ENCODE peak calls at places on chromosomes 4 and X, in seven cellular contexts. One of them, this sample, is unnamed.

GRCh38 chr4:188138227-188138626 is 1.0 kb upstream of the TRIML1 start:
- DNase-seq in H1: no peak
- DNase-seq in A549: no peak
- DNase-seq in ovary: no peak
- DNase-seq in HepG2: no peak
- DNase-seq in suprapubic skin: no peak
- DNase-seq in K562: no peak
- DNase-seq in this sample: no peak

GRCh38 chr4:188387134-188387791 is 248.0 kb downstream of the TRIML1 start:
- DNase-seq in K562: no peak
- DNase-seq in ovary: no peak
- DNase-seq in suprapubic skin: no peak
- DNase-seq in H1: no peak
- DNase-seq in A549: no peak
- DNase-seq in HepG2: no peak
- DNase-seq in this sample: no peak

GRCh38 chr4:139279723-139280620 is at the start of gene MGARP:
- DNase-seq in H1: peak
- DNase-seq in ovary: peak
- DNase-seq in A549: peak
- DNase-seq in K562: no peak
- DNase-seq in suprapubic skin: no peak
- DNase-seq in HepG2: no peak
- DNase-seq in this sample: no peak

GRCh38 chr4:7340553-7341433 is 93.9 kb downstream of the PSAPL1 start:
- DNase-seq in A549: no peak
- DNase-seq in H1: no peak
- DNase-seq in suprapubic skin: no peak
- DNase-seq in HepG2: no peak
- DNase-seq in ovary: no peak
- DNase-seq in K562: no peak
- DNase-seq in this sample: no peak

GRCh38 chrX:22134681-22135080 is 102.6 kb downstream of the PHEX start:
- DNase-seq in suprapubic skin: no peak
- DNase-seq in ovary: no peak
- DNase-seq in K562: no peak
- DNase-seq in H1: no peak
- DNase-seq in HepG2: peak
- DNase-seq in A549: peak
- DNase-seq in this sample: no peak

GRCh38 chr4:43113196-43113595 is 220.7 kb downstream of the GRXCR1 start:
- DNase-seq in K562: no peak
- DNase-seq in ovary: no peak
- DNase-seq in suprapubic skin: no peak
- DNase-seq in A549: no peak
- DNase-seq in HepG2: no peak
- DNase-seq in H1: no peak
- DNase-seq in this sample: no peak

GRCh38 chrX:123083924-123084323 is 100.2 kb upstream of the GRIA3 start:
- DNase-seq in A549: no peak
- DNase-seq in H1: no peak
- DNase-seq in K562: no peak
- DNase-seq in ovary: no peak
- DNase-seq in suprapubic skin: no peak
- DNase-seq in HepG2: no peak
- DNase-seq in this sample: no peak

GRCh38 chr4:48653217-48654014 is 126.7 kb downstream of the FRYL start:
- DNase-seq in HepG2: no peak
- DNase-seq in H1: no peak
- DNase-seq in suprapubic skin: no peak
- DNase-seq in K562: no peak
- DNase-seq in ovary: peak
- DNase-seq in A549: no peak
- DNase-seq in this sample: peak

GRCh38 chr4:20253799-20254409 is 2.2 kb downstream of the SLIT2 start:
- DNase-seq in HepG2: no peak
- DNase-seq in K562: no peak
- DNase-seq in A549: no peak
- DNase-seq in suprapubic skin: peak
- DNase-seq in H1: no peak
- DNase-seq in ovary: peak
- DNase-seq in this sample: no peak

GRCh38 chrX:134472041-134472440 is 12.1 kb downstream of the HPRT1 start:
- DNase-seq in suprapubic skin: no peak
- DNase-seq in A549: no peak
- DNase-seq in H1: no peak
- DNase-seq in K562: no peak
- DNase-seq in ovary: no peak
- DNase-seq in HepG2: no peak
- DNase-seq in this sample: no peak

GRCh38 chr4:4519296-4519898 is 22.5 kb downstream of the STX18 start:
- DNase-seq in suprapubic skin: no peak
- DNase-seq in K562: peak
- DNase-seq in ovary: no peak
- DNase-seq in A549: peak
- DNase-seq in HepG2: no peak
- DNase-seq in H1: no peak
- DNase-seq in this sample: no peak

GRCh38 chr4:54840992-54841768 is 183.4 kb downstream of the KIT start:
- DNase-seq in K562: no peak
- DNase-seq in suprapubic skin: no peak
- DNase-seq in A549: no peak
- DNase-seq in H1: no peak
- DNase-seq in HepG2: no peak
- DNase-seq in ovary: no peak
- DNase-seq in this sample: no peak

GRCh38 chr4:2793920-2794706 is 1.2 kb downstream of the SH3BP2 start:
- DNase-seq in HepG2: peak
- DNase-seq in H1: no peak
- DNase-seq in K562: no peak
- DNase-seq in suprapubic skin: peak
- DNase-seq in A549: no peak
- DNase-seq in ovary: peak
- DNase-seq in this sample: peak

GRCh38 chrX:29948653-29949052 is 266.7 kb upstream of the MAGEB2 start:
- DNase-seq in ovary: no peak
- DNase-seq in H1: no peak
- DNase-seq in suprapubic skin: no peak
- DNase-seq in A549: no peak
- DNase-seq in HepG2: no peak
- DNase-seq in K562: no peak
- DNase-seq in this sample: no peak

GRCh38 chrX:51361251-51361650 is 28.6 kb downstream of the NUDT10 start:
- DNase-seq in HepG2: no peak
- DNase-seq in A549: no peak
- DNase-seq in H1: no peak
- DNase-seq in suprapubic skin: no peak
- DNase-seq in K562: no peak
- DNase-seq in ovary: no peak
- DNase-seq in this sample: no peak

GRCh38 chr4:38453253-38453881 is 210.6 kb upstream of the KLF3 start:
- DNase-seq in H1: no peak
- DNase-seq in ovary: no peak
- DNase-seq in A549: no peak
- DNase-seq in suprapubic skin: no peak
- DNase-seq in HepG2: no peak
- DNase-seq in K562: no peak
- DNase-seq in this sample: no peak

GRCh38 chr4:47167391-47167790 is 136.0 kb downstream of the GABRB1 start:
- DNase-seq in K562: no peak
- DNase-seq in HepG2: no peak
- DNase-seq in H1: no peak
- DNase-seq in suprapubic skin: no peak
- DNase-seq in A549: no peak
- DNase-seq in ovary: no peak
- DNase-seq in this sample: no peak

GRCh38 chrX:140151316-140151715 is 186.0 kb upstream of the CXorf66 start:
- DNase-seq in K562: no peak
- DNase-seq in ovary: no peak
- DNase-seq in H1: no peak
- DNase-seq in suprapubic skin: no peak
- DNase-seq in HepG2: no peak
- DNase-seq in A549: no peak
- DNase-seq in this sample: no peak

GRCh38 chr4:28146191-28146590 is 1285.5 kb downstream of the STIM2 start:
- DNase-seq in ovary: no peak
- DNase-seq in HepG2: no peak
- DNase-seq in H1: no peak
- DNase-seq in suprapubic skin: no peak
- DNase-seq in K562: no peak
- DNase-seq in A549: no peak
- DNase-seq in this sample: no peak

GRCh38 chrX:154534526-154535322 is 11.9 kb downstream of the G6PD start:
- DNase-seq in ovary: peak
- DNase-seq in HepG2: peak
- DNase-seq in suprapubic skin: peak
- DNase-seq in H1: peak
- DNase-seq in K562: peak
- DNase-seq in A549: peak
- DNase-seq in this sample: peak

GRCh38 chr4:106796866-106797265 is 239.2 kb downstream of the DKK2 start:
- DNase-seq in HepG2: peak
- DNase-seq in A549: no peak
- DNase-seq in H1: no peak
- DNase-seq in K562: no peak
- DNase-seq in suprapubic skin: no peak
- DNase-seq in ovary: no peak
- DNase-seq in this sample: no peak

GRCh38 chr4:175290401-175290800 is 372.2 kb downstream of the ADAM29 start:
- DNase-seq in suprapubic skin: no peak
- DNase-seq in HepG2: no peak
- DNase-seq in K562: no peak
- DNase-seq in ovary: no peak
- DNase-seq in A549: no peak
- DNase-seq in H1: no peak
- DNase-seq in this sample: no peak

GRCh38 chrX:30308263-30309138 is 689 bp downstream of the NR0B1 start:
- DNase-seq in suprapubic skin: no peak
- DNase-seq in ovary: peak
- DNase-seq in K562: no peak
- DNase-seq in A549: peak
- DNase-seq in HepG2: no peak
- DNase-seq in H1: no peak
- DNase-seq in this sample: no peak

GRCh38 chrX:18390941-18391538 is 34.4 kb upstream of the CDKL5 start:
- DNase-seq in ovary: peak
- DNase-seq in K562: peak
- DNase-seq in HepG2: peak
- DNase-seq in H1: no peak
- DNase-seq in A549: peak
- DNase-seq in suprapubic skin: peak
- DNase-seq in this sample: peak

GRCh38 chr4:2375427-2375826 is 43.0 kb downstream of the ZFYVE28 start:
- DNase-seq in HepG2: no peak
- DNase-seq in H1: no peak
- DNase-seq in K562: peak
- DNase-seq in A549: no peak
- DNase-seq in ovary: no peak
- DNase-seq in suprapubic skin: no peak
- DNase-seq in this sample: no peak

GRCh38 chr4:155954118-155954503 is 445 bp upstream of the CTSO start:
- DNase-seq in HepG2: no peak
- DNase-seq in ovary: peak
- DNase-seq in K562: no peak
- DNase-seq in H1: no peak
- DNase-seq in suprapubic skin: no peak
- DNase-seq in A549: no peak
- DNase-seq in this sample: no peak

GRCh38 chr4:2438822-2439718 is 20.3 kb downstream of the CFAP99 start:
- DNase-seq in HepG2: no peak
- DNase-seq in H1: no peak
- DNase-seq in K562: no peak
- DNase-seq in suprapubic skin: no peak
- DNase-seq in A549: no peak
- DNase-seq in ovary: no peak
- DNase-seq in this sample: no peak

DNA sequence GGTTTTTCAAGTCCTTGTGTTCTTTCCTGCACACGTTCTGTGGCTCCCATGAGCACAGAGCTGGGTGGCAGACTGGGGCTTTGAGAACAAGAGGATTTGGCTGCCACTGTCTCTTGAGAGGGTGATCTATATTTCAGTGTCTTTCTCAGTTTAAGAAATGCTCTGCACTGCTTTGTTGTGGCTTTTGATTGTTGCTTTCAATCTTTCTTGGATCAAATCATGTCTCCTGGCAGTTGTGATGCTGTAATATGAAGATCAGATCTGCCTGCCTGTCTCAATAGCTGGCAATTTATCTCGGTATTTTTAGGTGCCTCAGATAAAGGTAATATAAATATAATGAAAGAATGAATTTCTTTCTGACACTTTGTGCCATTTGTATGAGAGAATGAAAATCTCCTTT is 273.3 kb upstream of the LCORL start:
- DNase-seq in HepG2: no peak
- DNase-seq in K562: no peak
- DNase-seq in H1: no peak
- DNase-seq in ovary: no peak
- DNase-seq in A549: no peak
- DNase-seq in suprapubic skin: no peak
- DNase-seq in this sample: no peak
- TF ChIP-seq EP300 in HepG2: no peak
- TF ChIP-seq EP300 in K562: no peak
- TF ChIP-seq EP300 in H1: no peak
- TF ChIP-seq EP300 in ovary: no peak
- TF ChIP-seq EP300 in A549: no peak
- TF ChIP-seq EP300 in suprapubic skin: no peak
- TF ChIP-seq EP300 in this sample: no peak

GRCh38 chr4:36624030-36624429 is 342.6 kb downstream of the DTHD1 start:
- DNase-seq in ovary: no peak
- DNase-seq in H1: no peak
- DNase-seq in A549: no peak
- DNase-seq in HepG2: no peak
- DNase-seq in K562: no peak
- DNase-seq in suprapubic skin: no peak
- DNase-seq in this sample: no peak
- TF ChIP-seq EP300 in ovary: no peak
- TF ChIP-seq EP300 in H1: no peak
- TF ChIP-seq EP300 in A549: no peak
- TF ChIP-seq EP300 in HepG2: no peak
- TF ChIP-seq EP300 in K562: no peak
- TF ChIP-seq EP300 in suprapubic skin: no peak
- TF ChIP-seq EP300 in this sample: no peak

GRCh38 chr4:183659029-183659870 is at the start of the genes RWDD4 and TRAPPC11:
- DNase-seq in suprapubic skin: peak
- DNase-seq in HepG2: peak
- DNase-seq in K562: peak
- DNase-seq in H1: peak
- DNase-seq in ovary: peak
- DNase-seq in A549: peak
- DNase-seq in this sample: peak
- TF ChIP-seq EP300 in suprapubic skin: no peak
- TF ChIP-seq EP300 in HepG2: no peak
- TF ChIP-seq EP300 in K562: no peak
- TF ChIP-seq EP300 in H1: peak
- TF ChIP-seq EP300 in ovary: no peak
- TF ChIP-seq EP300 in A549: no peak
- TF ChIP-seq EP300 in this sample: peak

DNA sequence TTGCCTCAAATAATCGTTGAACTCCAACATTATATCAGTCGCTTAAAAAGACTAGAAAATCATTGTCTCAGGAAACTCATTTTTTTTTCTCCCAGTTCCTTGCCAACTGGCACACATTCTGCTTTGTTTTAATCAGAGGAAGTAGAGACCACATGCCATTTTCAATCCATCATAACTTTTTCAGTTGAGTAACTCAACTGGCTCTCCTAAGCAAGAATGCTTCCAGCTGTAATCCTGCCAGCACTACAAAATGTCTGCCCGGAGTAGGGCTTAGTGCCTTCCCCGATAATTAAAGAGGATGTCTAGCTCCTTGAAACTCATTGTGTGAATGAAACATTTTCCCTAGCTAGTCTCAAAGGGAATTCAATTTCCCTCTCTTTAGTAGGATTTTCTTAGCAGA is 33.0 kb downstream of the FREM3 start:
- DNase-seq in HepG2: no peak
- DNase-seq in A549: no peak
- DNase-seq in K562: no peak
- DNase-seq in ovary: peak
- DNase-seq in H1: no peak
- DNase-seq in suprapubic skin: no peak
- DNase-seq in this sample: no peak
- TF ChIP-seq EP300 in HepG2: no peak
- TF ChIP-seq EP300 in A549: no peak
- TF ChIP-seq EP300 in K562: no peak
- TF ChIP-seq EP300 in ovary: no peak
- TF ChIP-seq EP300 in H1: no peak
- TF ChIP-seq EP300 in suprapubic skin: no peak
- TF ChIP-seq EP300 in this sample: no peak

This sample was measured in tibial nerve.